ENCODE peak calls at places on chromosomes 7 and 10, in nine cellular contexts. H is H1, J is HCT116, E is ovary, U is adrenal gland, P is IMR-90, W is right lobe of liver, M is Peyer's patch, T is tibial nerve. F is an unnamed sample.

GRCh38 chr7:107939472-107940145 is 48.6 kb downstream of the DLD start:
- DNase-seq in T (peak; percentile 44), J (no peak), E (peak; percentile 82), P (peak; percentile 88), W (no peak), M (no peak), U (peak; percentile 74), H (no peak), F (no peak)

GRCh38 chr10:21285207-21285606 is 240.3 kb downstream of the SKIDA1 start:
- DNase-seq in P (no peak), E (no peak), J (no peak), U (no peak), H (no peak), M (no peak), W (no peak), T (no peak), F (no peak)

GRCh38 chr7:103668538-103668937 is 222.5 kb upstream of the SLC26A5 start:
- DNase-seq in E (no peak), M (no peak), P (no peak), W (no peak), T (no peak), J (no peak), U (no peak), H (no peak), F (no peak)

GRCh38 chr7:22895491-22895890 is 72.8 kb upstream of the TOMM7 start:
- DNase-seq in P (peak; percentile 7), T (no peak), W (no peak), U (no peak), H (no peak), E (no peak), J (no peak), M (no peak), F (no peak)

GRCh38 chr7:158271646-158272045 is 316.0 kb downstream of the PTPRN2 start:
- DNase-seq in U (no peak), H (no peak), E (no peak), T (no peak), M (peak; percentile 13), W (no peak), J (no peak), P (no peak), F (no peak)

GRCh38 chr7:87926581-87927461 is 7.2 kb upstream of the ADAM22 start:
- DNase-seq in W (no peak), J (no peak), M (peak; percentile 58), U (no peak), P (no peak), T (no peak), H (peak; percentile 66), E (no peak), F (no peak)

GRCh38 chr10:100737359-100738054 is 7.9 kb upstream of the PAX2 start:
- DNase-seq in M (no peak), U (no peak), T (no peak), W (no peak), J (no peak), P (no peak), H (peak; percentile 82), E (no peak), F (no peak)

GRCh38 chr7:100157334-100158228 is 942 bp downstream of the TRAPPC14 start:
- DNase-seq in J (no peak), T (peak; percentile 21), W (peak; percentile 70), M (no peak), U (peak; percentile 88), H (no peak), P (peak; percentile 64), E (no peak), F (no peak)

DNA sequence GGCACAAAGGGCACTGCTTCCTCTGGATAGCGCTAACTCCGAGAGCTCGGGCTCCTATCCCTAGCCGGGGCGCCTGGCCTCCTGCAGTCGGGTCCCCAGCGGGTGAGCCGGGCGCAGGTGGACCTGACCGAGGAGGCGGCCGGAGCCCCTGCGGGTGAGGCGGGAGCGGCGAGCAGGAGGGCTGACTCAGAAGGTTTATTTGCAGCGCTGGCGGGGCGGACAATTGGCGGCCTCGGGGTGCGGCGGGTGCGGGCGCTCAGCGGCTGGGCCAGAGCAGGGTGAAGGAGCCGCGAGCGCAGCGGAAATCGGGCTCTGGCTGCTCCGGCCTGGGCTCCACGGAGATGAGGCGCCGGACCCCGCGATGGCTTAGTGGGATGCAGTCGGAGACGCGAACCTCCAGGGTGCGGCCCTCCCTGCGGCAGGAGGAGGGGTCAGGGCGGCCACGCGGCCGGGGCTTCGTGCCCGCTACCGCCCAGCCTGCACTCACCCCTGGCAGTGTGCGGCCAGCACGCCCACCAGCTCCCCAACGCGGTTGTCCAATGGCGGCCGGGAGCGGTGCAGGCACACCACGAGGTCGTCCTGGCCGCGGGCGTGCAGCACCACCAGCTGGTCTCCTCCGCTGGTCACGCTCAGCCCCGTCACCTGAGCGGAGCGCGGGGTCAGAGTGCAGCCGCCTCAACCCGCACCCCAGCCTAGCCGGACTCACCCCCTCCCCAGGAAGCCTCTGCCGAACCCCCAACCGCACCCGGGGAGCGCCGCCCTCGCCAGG is 16.1 kb downstream of the MYO1G start:
- DNase-seq in E (peak; percentile 71), M (peak; percentile 55), U (no peak), H (peak; percentile 67), T (no peak), J (no peak), W (no peak), P (no peak), F (no peak)
- TF ChIP-seq POLR2A in E (peak; percentile 5), M (no peak), U (no peak), H (peak; percentile 36), T (no peak), J (no peak), W (no peak), P (no peak), F (no peak)

DNA sequence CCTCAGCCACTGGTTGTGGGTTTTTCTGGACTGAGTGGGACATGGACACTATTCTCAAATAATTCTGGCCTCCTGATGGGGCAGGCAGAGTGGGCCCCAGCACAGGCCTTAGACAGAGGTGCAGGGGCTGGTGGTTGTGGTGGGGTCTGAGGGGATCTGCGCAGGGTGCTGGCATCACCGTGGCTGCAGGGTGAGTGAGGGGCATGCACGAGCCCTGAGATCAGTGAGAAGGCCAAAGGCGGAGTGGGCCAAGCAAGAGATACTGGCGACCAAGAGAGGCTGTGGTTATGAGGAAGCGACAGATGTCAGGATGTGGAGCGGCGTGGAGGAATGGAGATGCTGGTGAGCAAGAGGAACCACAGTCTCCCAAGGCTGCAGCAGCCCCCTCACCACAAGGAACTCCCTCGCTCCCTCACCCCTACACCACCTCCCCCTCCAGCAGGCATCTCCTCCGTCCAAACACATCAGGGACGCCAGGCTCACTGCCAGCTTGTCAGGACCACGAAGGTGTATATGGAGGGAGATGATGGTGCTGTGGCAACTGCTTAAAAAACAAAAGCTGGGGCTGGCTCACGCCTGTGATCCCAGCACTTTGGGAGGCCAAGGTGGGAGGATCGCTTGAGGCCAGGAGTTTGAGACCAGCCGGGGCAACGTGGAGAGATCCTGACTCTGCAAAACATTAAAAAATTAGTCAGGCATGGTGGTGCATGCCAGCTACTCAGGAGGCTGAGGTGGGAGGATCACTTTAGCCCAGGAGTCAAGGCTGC is 9.6 kb downstream of the PRF1 start:
- DNase-seq in E (no peak), M (no peak), W (no peak), H (peak; percentile 38), J (no peak), P (no peak), U (no peak), T (no peak), F (no peak)
- H3K4me1 ChIP-seq in E (no peaks in the 10 kb centered on the region), M (no peaks in the 10 kb centered on the region), W (peaks cover 8% of the 10 kb centered on the region), H (peaks cover 4% of the 10 kb centered on the region), J (peaks cover 83% of the 10 kb centered on the region), P (peaks cover 3% of the 10 kb centered on the region), U (no peaks in the 10 kb centered on the region), T (peaks cover 6% of the 10 kb centered on the region), F (peaks cover 3% of the 10 kb centered on the region)

DNA sequence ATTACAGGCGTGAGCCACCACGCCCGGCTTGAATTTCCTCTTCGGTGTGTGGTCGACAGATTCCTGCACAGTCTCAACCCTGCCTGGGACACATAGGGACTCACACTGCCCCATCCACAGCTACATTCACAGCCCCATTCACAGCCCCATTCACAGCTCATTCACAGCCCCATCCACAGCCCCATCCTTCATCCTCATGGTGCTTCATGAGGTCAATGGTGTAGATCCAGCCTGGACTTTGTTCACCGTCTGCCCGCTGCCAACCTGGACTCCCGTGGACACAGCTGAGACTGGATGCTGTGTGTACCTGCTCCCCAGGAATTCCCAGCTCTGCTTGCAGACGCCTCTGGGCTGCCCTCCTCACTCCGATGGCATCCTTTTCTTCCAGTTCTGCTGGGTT is 5.2 kb downstream of the IDI2 start:
- DNase-seq in W (no peak), P (no peak), M (no peak), T (no peak), H (no peak), E (no peak), J (no peak), U (no peak), F (no peak)
- TF ChIP-seq POLR2A in W (no peak), P (no peak), M (no peak), T (no peak), H (no peak), E (no peak), J (no peak), U (no peak), F (no peak)

DNA sequence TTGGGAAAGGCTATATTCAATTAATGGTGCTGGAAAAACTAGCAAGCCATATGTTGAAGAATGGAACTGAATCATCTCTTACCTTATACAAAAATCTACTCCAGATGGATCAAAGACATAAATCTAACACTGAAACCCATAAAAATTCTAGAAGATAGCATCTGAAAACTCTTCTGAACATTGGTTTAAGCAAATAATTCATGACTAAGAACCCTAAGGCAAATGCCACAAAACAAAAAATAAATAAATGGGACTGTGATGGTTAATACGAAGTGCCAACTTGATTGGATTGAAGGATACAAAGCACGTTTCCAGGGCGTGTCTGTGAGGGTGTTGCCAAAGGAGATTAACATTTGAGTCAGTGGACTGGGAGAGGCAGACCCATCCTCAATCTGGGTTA is 1130.0 kb downstream of the DNAJB9 start:
- DNase-seq in W (no peak), H (no peak), M (no peak), T (no peak), U (no peak), E (no peak), P (no peak), J (no peak), F (no peak)
- H3K4me1 ChIP-seq in W (no peaks in the 10 kb centered on the region), H (no peaks in the 10 kb centered on the region), M (no peaks in the 10 kb centered on the region), T (no peaks in the 10 kb centered on the region), U (no peaks in the 10 kb centered on the region), E (no peaks in the 10 kb centered on the region), P (no peaks in the 10 kb centered on the region), J (no peaks in the 10 kb centered on the region), F (no peaks in the 10 kb centered on the region)

GRCh38 chr10:132397036-132397541 is at the start of gene PWWP2B:
- DNase-seq in U (peak; percentile 29), P (peak; percentile 19), W (peak; percentile 71), T (no peak), E (peak; percentile 78), M (peak; percentile 83), J (no peak), H (no peak), F (no peak)
- TF ChIP-seq POLR2A in U (peak; percentile 58), P (no peak), W (peak; percentile 15), T (peak; percentile 53), E (no peak), M (peak; percentile 67), J (no peak), H (no peak), F (peak; percentile 54)

GRCh38 chr7:106448992-106449859 is 164.4 kb upstream of the NAMPT start:
- DNase-seq in T (no peak), J (no peak), H (no peak), W (no peak), U (no peak), M (no peak), P (no peak), E (no peak), F (no peak)
- H3K4me1 ChIP-seq in T (no peaks in the 10 kb centered on the region), J (no peaks in the 10 kb centered on the region), H (no peaks in the 10 kb centered on the region), W (peaks cover 18% of the 10 kb centered on the region), U (no peaks in the 10 kb centered on the region), M (no peaks in the 10 kb centered on the region), P (no peaks in the 10 kb centered on the region), E (no peaks in the 10 kb centered on the region), F (no peaks in the 10 kb centered on the region)

F was measured in esophagus squamous epithelium.